ENCODE peak calls at places on chromosomes 6 and 20, in eight cellular contexts. K is fibroblast of lung, G is cardiac fibroblast, O is A549, A is cardiac muscle cell, Z is RWPE2, Q is lower leg skin, B is transverse colon. M is an unnamed sample.

GRCh38 chr6:31897612-31898199 is at the start of gene EHMT2:
- DNase-seq in K (peak), B (peak), G (peak), O (peak), Z (no peak), Q (peak), A (peak), M (no peak)

GRCh38 chr20:62342910-62343309 is 24.2 kb downstream of the LAMA5 start:
- DNase-seq in Z (no peak), K (peak), G (no peak), O (no peak), Q (no peak), A (no peak), B (no peak), M (no peak)

GRCh38 chr6:46733410-46733809 is 1.8 kb downstream of the PLA2G7 start:
- DNase-seq in A (no peak), Z (no peak), O (no peak), Q (no peak), K (no peak), B (no peak), G (no peak), M (no peak)

GRCh38 chr20:20731000-20731944 is 18.8 kb upstream of the RALGAPA2 start:
- DNase-seq in A (no peak), Q (no peak), K (no peak), B (no peak), Z (no peak), O (no peak), G (peak), M (no peak)

GRCh38 chr6:6723792-6724318 is 135.3 kb downstream of the LY86 start:
- DNase-seq in A (no peak), K (no peak), B (no peak), O (no peak), Z (no peak), Q (no peak), G (no peak), M (no peak)

GRCh38 chr20:11919046-11919445 is 1.4 kb downstream of the BTBD3 start:
- DNase-seq in A (no peak), O (no peak), Z (no peak), Q (no peak), B (no peak), K (peak), G (peak), M (no peak)

GRCh38 chr6:45681860-45682488 is 304.2 kb upstream of the SUPT3H start:
- DNase-seq in A (no peak), Z (no peak), Q (no peak), G (peak), K (peak), O (no peak), B (peak), M (no peak)

GRCh38 chr6:146767632-146768031 is 168.9 kb downstream of the ADGB start:
- DNase-seq in Z (no peak), B (no peak), G (no peak), K (no peak), A (no peak), O (no peak), Q (no peak), M (no peak)

GRCh38 chr20:49821381-49821780 is 8.8 kb downstream of the SLC9A8 start:
- DNase-seq in O (no peak), B (no peak), Q (no peak), A (no peak), G (no peak), Z (no peak), K (no peak), M (no peak)

GRCh38 chr6:83384751-83385150 is 46.1 kb downstream of the ME1 start:
- DNase-seq in Q (no peak), K (no peak), O (no peak), B (no peak), Z (no peak), G (no peak), A (no peak), M (no peak)

GRCh38 chr6:958531-958930 is 265.6 kb upstream of the EXOC2 start:
- DNase-seq in G (no peak), O (no peak), Q (no peak), B (no peak), K (peak), Z (no peak), A (no peak), M (no peak)

GRCh38 chr6:146943673-146944072 is 260.5 kb upstream of the STXBP5 start:
- DNase-seq in K (no peak), O (no peak), Q (no peak), Z (no peak), B (no peak), A (no peak), G (no peak), M (no peak)

GRCh38 chr6:97059473-97059872 is 134.9 kb downstream of the KLHL32 start:
- DNase-seq in K (peak), B (no peak), O (peak), Z (no peak), Q (no peak), G (peak), A (peak), M (no peak)

GRCh38 chr6:21873562-21873961 is 280.0 kb downstream of the SOX4 start:
- DNase-seq in O (no peak), K (peak), Z (no peak), G (peak), Q (no peak), A (no peak), B (peak), M (no peak)

GRCh38 chr6:29524444-29524843 is 35.1 kb downstream of the UBD start:
- DNase-seq in A (no peak), Q (no peak), O (no peak), Z (no peak), K (no peak), B (no peak), G (no peak), M (no peak)

GRCh38 chr20:22795897-22796296 is 211.5 kb upstream of the FOXA2 start:
- DNase-seq in G (peak), Z (peak), Q (peak), B (peak), A (no peak), K (peak), O (peak), M (peak)

DNA sequence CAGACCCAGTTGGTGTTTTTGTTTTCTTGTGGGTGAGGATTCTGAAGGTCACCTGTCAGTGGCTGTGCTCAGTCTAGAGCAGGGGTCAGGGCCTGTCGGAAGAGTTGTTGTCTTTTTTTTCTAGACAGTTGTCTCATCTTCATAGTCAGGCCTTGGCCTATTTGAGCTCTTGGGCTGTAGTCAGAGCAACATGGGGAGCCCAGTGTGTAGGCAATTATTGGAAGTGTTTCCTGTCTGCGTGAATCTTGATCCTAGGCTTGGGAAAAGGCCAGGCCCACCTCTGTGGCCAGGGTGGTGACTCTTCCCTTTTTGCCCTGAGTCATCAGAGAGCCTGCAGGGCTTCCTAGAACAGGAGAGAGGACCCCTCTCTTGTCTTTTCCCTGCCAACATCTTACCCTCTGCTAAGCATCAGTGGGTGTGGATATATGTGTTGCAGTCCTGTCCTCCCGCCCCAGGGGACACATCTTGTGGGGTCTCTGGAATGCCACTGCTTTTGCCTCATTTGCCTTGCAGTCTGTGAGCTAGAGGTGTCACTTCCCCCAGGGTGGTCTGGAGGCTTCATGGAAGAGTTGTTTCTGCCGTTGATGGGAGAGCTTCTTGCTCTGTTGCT is 11.4 kb downstream of the TJAP1 start:
- DNase-seq in B (no peak), Q (no peak), A (no peak), G (peak), K (no peak), Z (no peak), O (no peak), M (no peak)
- H3K4me3 ChIP-seq in B (no peak), Q (no peak), A (no peak), G (no peak), K (no peak), Z (no peak), O (no peak), M (no peak)

GRCh38 chr6:16985484-16986284 is 116.2 kb upstream of the STMND1 start:
- DNase-seq in Z (no peak), G (peak), A (no peak), O (no peak), Q (no peak), K (peak), B (no peak), M (no peak)

GRCh38 chr6:16991981-16992629 is 109.7 kb upstream of the STMND1 start:
- DNase-seq in K (no peak), Q (no peak), A (no peak), O (no peak), G (no peak), Z (no peak), B (no peak), M (no peak)

DNA sequence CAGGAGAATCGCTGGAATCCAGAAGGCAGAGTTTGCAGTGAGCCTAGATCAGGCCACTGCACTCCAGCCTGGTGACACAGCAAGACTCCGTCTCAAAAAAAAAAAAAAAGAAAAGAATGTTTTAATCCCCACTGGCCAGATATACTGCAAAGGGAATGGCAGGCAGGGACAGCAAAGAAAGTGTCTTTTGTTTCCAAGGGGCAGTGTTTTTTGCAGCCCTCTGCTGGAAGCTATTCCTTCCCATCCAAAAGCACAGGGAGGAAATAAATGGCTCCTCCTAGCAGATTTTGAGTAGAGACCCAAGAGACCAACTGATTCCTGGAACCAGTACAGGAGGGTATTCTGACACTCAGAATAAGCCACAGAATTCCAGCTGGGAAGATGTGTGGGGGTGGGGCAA is 112.5 kb upstream of the STMND1 start:
- DNase-seq in O (no peak), G (no peak), Z (no peak), B (no peak), Q (no peak), K (no peak), A (no peak), M (no peak)
- TF ChIP-seq CTCF in O (no peak), G (no peak), Z (no peak), B (no peak), Q (no peak), K (no peak), A (no peak), M (no peak)

GRCh38 chr20:1489764-1490436 is 1.3 kb downstream of the SIRPB2 start:
- DNase-seq in G (peak), B (no peak), Z (no peak), Q (no peak), A (no peak), O (no peak), K (peak), M (no peak)
- H3K4me3 ChIP-seq in G (no peak), B (peak), Z (no peak), Q (no peak), A (no peak), O (no peak), K (no peak), M (no peak)

DNA sequence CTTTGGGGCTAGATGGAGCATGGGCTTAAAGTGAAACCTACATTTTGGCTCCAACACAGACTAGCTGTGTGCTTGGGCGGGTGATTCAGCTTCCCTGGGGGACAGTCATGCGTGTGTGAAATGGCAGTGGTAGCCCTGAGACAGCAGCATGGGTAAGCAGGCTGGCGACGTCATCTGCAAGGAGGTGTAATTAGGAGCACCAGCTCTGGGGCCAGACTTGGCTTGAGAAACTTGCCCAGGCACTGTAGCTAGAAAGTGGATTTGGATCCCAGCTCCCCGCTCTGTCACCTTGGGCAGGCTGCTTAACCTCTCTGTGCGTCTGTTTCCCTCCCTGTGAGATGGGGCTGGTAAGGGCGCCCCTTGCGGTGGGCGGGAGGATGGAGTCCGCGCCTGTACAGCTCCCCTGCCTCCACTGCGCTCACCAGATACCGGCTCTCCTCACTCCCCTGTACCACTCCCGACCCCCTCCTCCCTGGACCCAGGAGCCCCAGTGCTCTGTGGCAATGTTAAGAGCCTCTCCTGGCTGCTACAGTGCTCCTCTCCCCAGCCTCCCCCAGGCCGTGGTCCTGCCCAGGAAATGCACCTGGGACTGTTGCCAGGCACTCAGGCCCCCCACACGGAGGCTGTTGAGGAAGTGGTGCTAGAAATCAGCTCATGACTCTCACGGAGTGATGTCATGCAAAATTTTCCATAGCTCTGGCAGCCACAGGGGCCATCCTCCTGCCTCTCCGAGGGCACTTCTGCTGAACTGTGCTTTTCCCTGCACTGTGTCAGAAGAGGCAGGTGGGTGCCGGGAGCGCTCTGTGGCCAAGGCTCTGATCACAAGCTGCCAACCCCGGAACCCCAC is 44.6 kb downstream of the SYNJ2 start:
- DNase-seq in B (peak), O (peak), K (peak), Q (peak), A (peak), Z (no peak), G (peak), M (peak)
- TF ChIP-seq CTCF in B (peak), O (peak), K (peak), Q (no peak), A (peak), Z (no peak), G (peak), M (peak)

GRCh38 chr20:34268851-34269668 is 27.8 kb downstream of the ASIP start:
- DNase-seq in Q (no peak), K (peak), B (peak), G (peak), Z (no peak), A (no peak), O (no peak), M (no peak)
- H3K4me3 ChIP-seq in Q (peak), K (peak), B (peak), G (peak), Z (no peak), A (no peak), O (no peak), M (peak)

GRCh38 chr20:52313335-52313963 is 121.9 kb upstream of the ZFP64 start:
- DNase-seq in B (no peak), A (peak), Z (no peak), K (peak), O (peak), G (peak), Q (no peak), M (no peak)
- TF ChIP-seq CTCF in B (no peak), A (peak), Z (peak), K (peak), O (peak), G (peak), Q (no peak), M (peak)

GRCh38 chr20:25076731-25077609 is 5.0 kb downstream of the VSX1 start:
- DNase-seq in A (no peak), K (no peak), O (peak), Z (no peak), B (peak), Q (peak), G (peak), M (no peak)
- H3K4me3 ChIP-seq in A (no peak), K (no peak), O (peak), Z (no peak), B (peak), Q (no peak), G (no peak), M (no peak)